ENCODE peak calls at places on chromosomes 3 and 15, in five cellular contexts. L is fibroblast of the aortic adventitia, X is NB4, N is brain microvascular endothelial cell, Y is K562. M is an unnamed sample.

GRCh38 chr3:119800844-119801243 is 18.9 kb downstream of the NR1I2 start:
- DNase-seq in X (no peak), Y (no peak), L (no peak), N (no peak), M (no peak)

GRCh38 chr3:171225698-171226097 is 199.2 kb upstream of the SLC2A2 start:
- DNase-seq in X (no peak), N (no peak), Y (no peak), L (peak), M (peak)

GRCh38 chr3:52175416-52176187 is 21.4 kb upstream of the POC1A start:
- DNase-seq in X (no peak), N (no peak), Y (no peak), L (no peak), M (no peak)

GRCh38 chr3:110293660-110294059 is 778.0 kb upstream of the NECTIN3 start:
- DNase-seq in L (no peak), N (no peak), Y (no peak), X (no peak), M (peak)

GRCh38 chr15:32732574-32733157 is 14.9 kb downstream of the GREM1 start:
- DNase-seq in X (no peak), N (no peak), Y (no peak), L (no peak), M (no peak)

GRCh38 chr3:152030320-152030719 is 156.9 kb downstream of the SUCNR1 start:
- DNase-seq in X (no peak), Y (no peak), L (no peak), N (no peak), M (no peak)

GRCh38 chr3:107242579-107242978 is 134.7 kb upstream of the CCDC54 start:
- DNase-seq in X (no peak), L (no peak), Y (no peak), N (no peak), M (no peak)

GRCh38 chr15:50275908-50276307 is 10.4 kb upstream of the HDC start:
- DNase-seq in Y (no peak), X (no peak), L (no peak), N (no peak), M (no peak)

GRCh38 chr3:115673860-115674259 is 50.5 kb downstream of the GAP43 start:
- DNase-seq in N (no peak), L (no peak), Y (no peak), X (no peak), M (no peak)

GRCh38 chr3:30659270-30660127 is 53.1 kb downstream of the TGFBR2 start:
- DNase-seq in Y (no peak), N (peak), L (peak), X (peak), M (peak)

GRCh38 chr15:67083135-67083766 is 17.8 kb downstream of the SMAD3 start:
- DNase-seq in L (peak), N (no peak), Y (no peak), X (peak), M (peak)
- H3K4me3 ChIP-seq in L (no peak), N (no peak), Y (no peak), X (peak), M (no peak)

DNA sequence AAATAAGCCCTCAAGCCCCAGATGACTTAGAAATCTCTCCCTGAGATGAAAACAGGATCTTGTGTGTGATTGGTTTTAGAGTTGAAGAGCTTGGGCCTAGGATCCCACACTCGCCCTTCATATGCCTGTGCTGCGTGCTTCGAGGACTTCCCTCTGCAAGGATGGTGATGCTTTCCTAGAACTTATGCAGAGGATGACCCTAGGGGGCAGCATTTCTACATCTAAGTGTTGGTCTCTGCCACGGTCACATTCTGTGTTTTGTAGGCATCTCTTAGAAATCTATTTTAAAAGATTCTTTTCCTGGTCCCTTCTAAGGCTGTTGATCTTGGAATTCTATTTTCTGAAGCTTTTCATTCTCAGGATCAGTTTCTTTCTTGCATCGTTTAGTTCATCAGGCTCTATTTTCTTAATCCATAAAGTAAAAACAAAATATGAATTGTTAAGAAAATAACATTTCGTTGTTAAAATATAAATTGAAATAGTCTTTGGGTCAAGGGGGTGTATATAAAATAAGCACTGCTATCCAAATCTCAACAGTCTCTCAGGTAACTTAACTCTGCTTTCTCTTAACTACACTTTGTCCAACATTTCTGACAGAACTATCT is 45.7 kb downstream of the WDR76 start:
- DNase-seq in X (peak), N (peak), L (peak), Y (peak), M (peak)
- TF ChIP-seq CTCF in X (peak), N (peak), L (peak), Y (peak), M (peak)

GRCh38 chr3:194631696-194632095 is 1.5 kb downstream of the TMEM44 start:
- DNase-seq in Y (no peak), L (no peak), X (no peak), N (no peak), M (no peak)
- H3K4me3 ChIP-seq in Y (no peak), L (peak), X (no peak), N (no peak), M (no peak)

DNA sequence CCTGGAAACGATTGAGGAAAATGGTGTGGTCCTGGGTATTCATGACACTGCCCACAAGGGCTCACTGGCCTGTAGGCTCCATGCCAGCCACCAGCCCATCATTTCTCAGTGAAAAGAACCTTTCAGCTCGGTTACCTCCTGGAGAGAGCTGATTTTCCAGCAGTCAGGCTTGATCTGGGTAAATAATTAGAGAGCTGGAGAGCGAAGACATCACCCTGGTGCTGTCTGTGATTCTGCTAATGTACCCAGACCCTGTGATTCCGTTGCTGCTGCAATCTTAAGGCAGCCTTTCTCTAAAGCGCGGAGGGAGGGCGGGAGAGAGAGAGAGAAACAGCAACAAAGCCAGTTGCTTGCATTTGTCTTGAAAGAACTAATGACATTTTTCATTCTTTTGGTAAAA is 221.9 kb upstream of the TOPAZ1 start:
- DNase-seq in X (no peak), N (no peak), Y (no peak), L (peak), M (peak)
- TF ChIP-seq CTCF in X (no peak), N (no peak), Y (no peak), L (no peak), M (no peak)

GRCh38 chr15:82298032-82298431 is 35.4 kb downstream of the SAXO2 start:
- DNase-seq in N (no peak), L (no peak), X (no peak), Y (no peak), M (no peak)
- H3K4me3 ChIP-seq in N (no peak), L (no peak), X (no peak), Y (no peak), M (no peak)